ENCODE peak calls at places on chromosomes 2 and 18, in nine cellular contexts. L, C, K, Y, R, O, Z, W and S are unnamed samples.

GRCh38 chr2:225735844-225736243 is 336.3 kb downstream of the NYAP2 start:
- DNase-seq in L (no peak), C (no peak), K (no peak), Y (peak), R (no peak), O (no peak), Z (peak), W (no peak), S (no peak)

GRCh38 chr18:25734336-25734735 is 356.1 kb downstream of the SS18 start:
- DNase-seq in L (no peak), C (no peak), K (no peak), Y (no peak), R (no peak), O (no peak), Z (no peak), W (no peak), S (no peak)

GRCh38 chr2:199955007-199955338 is 318 bp downstream of the TYW5 start:
- DNase-seq in L (peak), C (no peak), K (no peak), Y (no peak), R (peak), O (no peak), Z (no peak), W (peak), S (no peak)

GRCh38 chr2:101983486-101983885 is 8.3 kb upstream of the IL1R2 start:
- DNase-seq in L (no peak), C (no peak), K (no peak), Y (no peak), R (no peak), O (no peak), Z (peak), W (no peak), S (no peak)

GRCh38 chr18:70499218-70499691 is 210.4 kb downstream of the SOCS6 start:
- DNase-seq in L (no peak), C (no peak), K (no peak), Y (no peak), R (no peak), O (no peak), Z (no peak), W (no peak), S (no peak)

GRCh38 chr18:59200787-59201186 is 19.2 kb upstream of the GRP start:
- DNase-seq in L (no peak), C (no peak), K (no peak), Y (no peak), R (no peak), O (no peak), Z (peak), W (no peak), S (no peak)

GRCh38 chr2:147364597-147364996 is 480.2 kb upstream of the ACVR2A start:
- DNase-seq in L (peak), C (no peak), K (no peak), Y (no peak), R (no peak), O (no peak), Z (no peak), W (no peak), S (no peak)

GRCh38 chr2:237299897-237300296 is 114.1 kb downstream of the COL6A3 start:
- DNase-seq in L (no peak), C (no peak), K (no peak), Y (peak), R (peak), O (no peak), Z (peak), W (peak), S (no peak)